ENCODE peak calls at places on chromosomes 5 and 9, in seven cellular contexts. One of them, this sample, is unnamed.

GRCh38 chr5:140042551-140043507 is at the start of gene NRG2:
- DNase-seq in HCT116: peak; percentile 24
- DNase-seq in HepG2: peak; percentile 49
- DNase-seq in endothelial cell of umbilical vein: peak; percentile 65
- DNase-seq in SK-N-SH: peak; percentile 94
- DNase-seq in K562: peak; percentile 56
- DNase-seq in H1: peak; percentile 46
- DNase-seq in this sample: peak; percentile 91

GRCh38 chr5:80961376-80962281 is 1.5 kb downstream of the RASGRF2 start:
- DNase-seq in H1: no peak
- DNase-seq in HepG2: peak; percentile 54
- DNase-seq in endothelial cell of umbilical vein: no peak
- DNase-seq in HCT116: no peak
- DNase-seq in K562: no peak
- DNase-seq in SK-N-SH: no peak
- DNase-seq in this sample: no peak

GRCh38 chr5:52190737-52191136 is 597.0 kb upstream of the ITGA1 start:
- DNase-seq in K562: no peak
- DNase-seq in HCT116: no peak
- DNase-seq in H1: no peak
- DNase-seq in SK-N-SH: no peak
- DNase-seq in endothelial cell of umbilical vein: no peak
- DNase-seq in HepG2: no peak
- DNase-seq in this sample: no peak

GRCh38 chr5:139138790-139139189 is 59.4 kb downstream of the SIL1 start:
- DNase-seq in HepG2: peak; percentile 44
- DNase-seq in K562: no peak
- DNase-seq in H1: no peak
- DNase-seq in HCT116: peak; percentile 45
- DNase-seq in endothelial cell of umbilical vein: peak; percentile 32
- DNase-seq in SK-N-SH: no peak
- DNase-seq in this sample: peak; percentile 23

GRCh38 chr5:107554776-107555424 is 115.8 kb downstream of the EFNA5 start:
- DNase-seq in HCT116: no peak
- DNase-seq in K562: no peak
- DNase-seq in endothelial cell of umbilical vein: no peak
- DNase-seq in SK-N-SH: peak; percentile 27
- DNase-seq in HepG2: no peak
- DNase-seq in H1: no peak
- DNase-seq in this sample: no peak

GRCh38 chr5:82635561-82636288 is 357.6 kb upstream of the RPS23 start:
- DNase-seq in HCT116: peak; percentile 13
- DNase-seq in SK-N-SH: no peak
- DNase-seq in K562: no peak
- DNase-seq in HepG2: peak; percentile 98
- DNase-seq in H1: no peak
- DNase-seq in endothelial cell of umbilical vein: peak; percentile 44
- DNase-seq in this sample: no peak

GRCh38 chr5:67133217-67133616 is 63.4 kb downstream of the CD180 start:
- DNase-seq in HCT116: no peak
- DNase-seq in K562: no peak
- DNase-seq in HepG2: no peak
- DNase-seq in endothelial cell of umbilical vein: no peak
- DNase-seq in SK-N-SH: no peak
- DNase-seq in H1: no peak
- DNase-seq in this sample: no peak

GRCh38 chr9:21559402-21560280 is 77.5 kb upstream of the IFNE start:
- DNase-seq in HCT116: no peak
- DNase-seq in K562: no peak
- DNase-seq in HepG2: no peak
- DNase-seq in endothelial cell of umbilical vein: peak; percentile 68
- DNase-seq in H1: no peak
- DNase-seq in SK-N-SH: peak; percentile 56
- DNase-seq in this sample: peak; percentile 83

GRCh38 chr9:134175808-134176598 is 11.6 kb upstream of the RNU6ATAC start:
- DNase-seq in K562: no peak
- DNase-seq in HepG2: peak; percentile 44
- DNase-seq in SK-N-SH: peak; percentile 76
- DNase-seq in HCT116: no peak
- DNase-seq in H1: no peak
- DNase-seq in endothelial cell of umbilical vein: no peak
- DNase-seq in this sample: no peak

GRCh38 chr5:18761801-18762200 is 1127.5 kb downstream of the TAF11L14 start:
- DNase-seq in H1: no peak
- DNase-seq in HepG2: no peak
- DNase-seq in SK-N-SH: no peak
- DNase-seq in K562: no peak
- DNase-seq in endothelial cell of umbilical vein: no peak
- DNase-seq in HCT116: no peak
- DNase-seq in this sample: no peak

GRCh38 chr5:90056911-90057705 is 352.4 kb downstream of the CETN3 start:
- DNase-seq in H1: peak; percentile 19
- DNase-seq in K562: no peak
- DNase-seq in SK-N-SH: no peak
- DNase-seq in endothelial cell of umbilical vein: no peak
- DNase-seq in HCT116: no peak
- DNase-seq in HepG2: no peak
- DNase-seq in this sample: peak; percentile 60

GRCh38 chr5:36392818-36393217 is 91.1 kb upstream of the RANBP3L start:
- DNase-seq in SK-N-SH: peak; percentile 28
- DNase-seq in H1: no peak
- DNase-seq in HepG2: no peak
- DNase-seq in endothelial cell of umbilical vein: no peak
- DNase-seq in K562: no peak
- DNase-seq in HCT116: no peak
- DNase-seq in this sample: no peak

GRCh38 chr9:10613413-10613812 is 611 bp upstream of the PTPRD start:
- DNase-seq in endothelial cell of umbilical vein: no peak
- DNase-seq in SK-N-SH: peak; percentile 8
- DNase-seq in H1: no peak
- DNase-seq in K562: no peak
- DNase-seq in HCT116: no peak
- DNase-seq in HepG2: no peak
- DNase-seq in this sample: peak; percentile 31

GRCh38 chr5:92500752-92501151 is 1080.3 kb downstream of the NR2F1-AS1 start:
- DNase-seq in SK-N-SH: no peak
- DNase-seq in HCT116: no peak
- DNase-seq in HepG2: no peak
- DNase-seq in endothelial cell of umbilical vein: no peak
- DNase-seq in H1: no peak
- DNase-seq in K562: no peak
- DNase-seq in this sample: no peak

GRCh38 chr9:109466623-109467590 is 31.2 kb downstream of the PTPN3 start:
- DNase-seq in H1: no peak
- DNase-seq in SK-N-SH: no peak
- DNase-seq in K562: no peak
- DNase-seq in HCT116: no peak
- DNase-seq in endothelial cell of umbilical vein: no peak
- DNase-seq in HepG2: no peak
- DNase-seq in this sample: no peak

GRCh38 chr9:110152704-110153374 is 55.1 kb downstream of the C9orf152 start:
- DNase-seq in HepG2: peak; percentile 63
- DNase-seq in endothelial cell of umbilical vein: peak; percentile 84
- DNase-seq in SK-N-SH: peak; percentile 62
- DNase-seq in K562: peak; percentile 17
- DNase-seq in H1: no peak
- DNase-seq in HCT116: peak; percentile 27
- DNase-seq in this sample: peak; percentile 87

GRCh38 chr5:83492331-83492730 is 20.8 kb downstream of the VCAN start:
- DNase-seq in HepG2: peak; percentile 51
- DNase-seq in SK-N-SH: no peak
- DNase-seq in endothelial cell of umbilical vein: no peak
- DNase-seq in K562: no peak
- DNase-seq in HCT116: no peak
- DNase-seq in H1: no peak
- DNase-seq in this sample: no peak

GRCh38 chr5:65243161-65243560 is 238.6 kb downstream of the ADAMTS6 start:
- DNase-seq in endothelial cell of umbilical vein: no peak
- DNase-seq in HCT116: no peak
- DNase-seq in HepG2: peak; percentile 54
- DNase-seq in SK-N-SH: no peak
- DNase-seq in H1: no peak
- DNase-seq in K562: no peak
- DNase-seq in this sample: no peak

GRCh38 chr5:105413406-105413990 is 1850.9 kb upstream of the NUDT12 start:
- DNase-seq in HCT116: no peak
- DNase-seq in K562: no peak
- DNase-seq in SK-N-SH: no peak
- DNase-seq in endothelial cell of umbilical vein: no peak
- DNase-seq in H1: no peak
- DNase-seq in HepG2: no peak
- DNase-seq in this sample: no peak

GRCh38 chr5:44546283-44546682 is 157.1 kb upstream of the FGF10 start:
- DNase-seq in SK-N-SH: no peak
- DNase-seq in K562: no peak
- DNase-seq in HepG2: no peak
- DNase-seq in H1: no peak
- DNase-seq in endothelial cell of umbilical vein: no peak
- DNase-seq in HCT116: no peak
- DNase-seq in this sample: no peak

GRCh38 chr9:385818-386398 is 171.2 kb downstream of the DOCK8 start:
- DNase-seq in HepG2: peak; percentile 44
- DNase-seq in K562: peak; percentile 32
- DNase-seq in SK-N-SH: peak; percentile 34
- DNase-seq in H1: no peak
- DNase-seq in endothelial cell of umbilical vein: peak; percentile 76
- DNase-seq in HCT116: peak; percentile 52
- DNase-seq in this sample: peak; percentile 86

GRCh38 chr9:12680341-12680740 is 12.8 kb upstream of the TYRP1 start:
- DNase-seq in HCT116: no peak
- DNase-seq in H1: no peak
- DNase-seq in SK-N-SH: no peak
- DNase-seq in HepG2: no peak
- DNase-seq in K562: no peak
- DNase-seq in endothelial cell of umbilical vein: peak; percentile 45
- DNase-seq in this sample: peak; percentile 67

GRCh38 chr5:123471385-123471784 is 40.6 kb upstream of the CSNK1G3 start:
- DNase-seq in endothelial cell of umbilical vein: no peak
- DNase-seq in HCT116: no peak
- DNase-seq in SK-N-SH: no peak
- DNase-seq in H1: no peak
- DNase-seq in HepG2: no peak
- DNase-seq in K562: no peak
- DNase-seq in this sample: no peak

GRCh38 chr9:131361202-131361833 is 32.6 kb upstream of the PRRC2B start:
- DNase-seq in HCT116: no peak
- DNase-seq in HepG2: no peak
- DNase-seq in K562: no peak
- DNase-seq in endothelial cell of umbilical vein: peak; percentile 45
- DNase-seq in H1: no peak
- DNase-seq in SK-N-SH: no peak
- DNase-seq in this sample: no peak

GRCh38 chr5:151691706-151692105 is 5.0 kb upstream of the SPARC start:
- DNase-seq in endothelial cell of umbilical vein: no peak
- DNase-seq in H1: no peak
- DNase-seq in K562: no peak
- DNase-seq in SK-N-SH: no peak
- DNase-seq in HepG2: no peak
- DNase-seq in HCT116: no peak
- DNase-seq in this sample: no peak

DNA sequence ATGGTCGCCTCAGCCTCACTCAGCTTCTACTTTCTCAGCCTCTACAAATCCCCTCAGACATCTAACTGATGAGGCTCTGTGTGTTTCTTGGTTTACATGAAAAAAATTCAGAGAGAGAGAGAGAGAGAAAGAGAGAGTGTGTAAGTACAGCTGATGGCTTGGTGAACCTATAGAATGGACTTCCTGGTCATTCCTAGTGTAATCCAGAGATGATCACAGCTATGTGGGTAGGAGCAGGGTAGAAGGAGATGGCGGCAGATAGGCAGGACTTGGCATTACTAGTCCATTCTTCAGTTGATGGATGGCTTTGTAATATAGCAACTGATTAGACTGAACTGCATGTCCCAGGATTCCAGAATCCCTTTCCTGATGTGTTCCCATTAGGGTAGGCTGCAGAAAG is 429.3 kb upstream of the CLINT1 start:
- DNase-seq in endothelial cell of umbilical vein: no peak
- DNase-seq in HCT116: no peak
- DNase-seq in HepG2: no peak
- DNase-seq in SK-N-SH: no peak
- DNase-seq in K562: no peak
- DNase-seq in H1: no peak
- DNase-seq in this sample: no peak
- H2AFZ ChIP-seq in endothelial cell of umbilical vein: no peak overlapping the region
- H2AFZ ChIP-seq in HCT116: no peak overlapping the region
- H2AFZ ChIP-seq in HepG2: no peak overlapping the region
- H2AFZ ChIP-seq in SK-N-SH: no peak overlapping the region
- H2AFZ ChIP-seq in K562: no peak overlapping the region
- H2AFZ ChIP-seq in H1: no peak overlapping the region
- H2AFZ ChIP-seq in this sample: no peak overlapping the region

GRCh38 chr9:33220681-33221567 is 19.0 kb upstream of the SPINK4 start:
- DNase-seq in HCT116: no peak
- DNase-seq in HepG2: no peak
- DNase-seq in H1: no peak
- DNase-seq in endothelial cell of umbilical vein: no peak
- DNase-seq in K562: no peak
- DNase-seq in SK-N-SH: no peak
- DNase-seq in this sample: no peak
- H3K4me3 ChIP-seq in HCT116: no peak overlapping the region
- H3K4me3 ChIP-seq in HepG2: no peak overlapping the region
- H3K4me3 ChIP-seq in H1: no peak overlapping the region
- H3K4me3 ChIP-seq in endothelial cell of umbilical vein: no peak overlapping the region
- H3K4me3 ChIP-seq in K562: no peak overlapping the region
- H3K4me3 ChIP-seq in SK-N-SH: no peak overlapping the region
- H3K4me3 ChIP-seq in this sample: no peak overlapping the region

DNA sequence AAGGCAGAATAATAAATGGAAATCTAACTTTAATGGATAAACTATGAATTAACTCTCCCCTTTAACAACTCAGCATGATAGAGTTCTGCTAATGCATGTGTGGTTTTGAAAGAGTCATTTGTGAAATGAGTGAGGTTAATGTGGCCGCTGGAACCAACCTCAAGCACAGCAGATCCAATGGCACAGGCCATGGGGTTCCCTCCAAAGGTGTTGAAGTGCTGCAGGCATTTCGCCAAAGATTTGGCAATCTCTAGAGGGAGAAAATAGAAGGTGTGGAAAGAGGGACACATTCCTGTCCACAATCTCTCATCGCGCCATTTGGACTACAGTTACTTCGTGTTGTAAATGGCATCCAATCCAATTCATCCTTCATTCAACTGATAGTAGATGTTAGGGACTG is 35.0 kb downstream of the AGXT2 start:
- DNase-seq in endothelial cell of umbilical vein: no peak
- DNase-seq in HepG2: no peak
- DNase-seq in SK-N-SH: no peak
- DNase-seq in K562: no peak
- DNase-seq in HCT116: no peak
- DNase-seq in H1: no peak
- DNase-seq in this sample: no peak
- TF ChIP-seq POLR2AphosphoS5 in endothelial cell of umbilical vein: no peak
- TF ChIP-seq POLR2AphosphoS5 in HepG2: no peak
- TF ChIP-seq POLR2AphosphoS5 in SK-N-SH: no peak
- TF ChIP-seq POLR2AphosphoS5 in K562: no peak
- TF ChIP-seq POLR2AphosphoS5 in HCT116: no peak
- TF ChIP-seq POLR2AphosphoS5 in H1: no peak
- TF ChIP-seq POLR2AphosphoS5 in this sample: no peak

DNA sequence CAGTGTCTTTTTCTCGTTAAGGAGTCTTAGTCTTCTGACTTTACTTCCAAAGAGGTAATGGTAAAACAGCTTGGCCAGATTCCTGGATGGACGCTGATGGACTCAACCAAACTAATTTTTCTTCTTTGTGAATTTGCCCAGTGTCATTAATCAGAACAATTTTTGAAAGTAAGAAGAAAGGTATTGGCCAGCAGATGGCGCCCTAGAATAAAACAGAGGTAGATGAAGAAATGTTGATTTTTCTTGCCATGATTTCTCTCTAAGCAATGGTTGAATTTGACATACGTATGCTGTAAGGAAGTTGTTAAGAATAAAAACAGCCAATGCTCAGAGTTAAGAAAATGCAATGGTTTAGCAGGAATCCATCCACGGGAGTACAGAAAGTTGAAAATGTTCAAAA is 500.0 kb downstream of the DIRAS2 start:
- DNase-seq in HCT116: peak; percentile 21
- DNase-seq in H1: no peak
- DNase-seq in HepG2: peak; percentile 35
- DNase-seq in endothelial cell of umbilical vein: peak; percentile 31
- DNase-seq in SK-N-SH: peak; percentile 24
- DNase-seq in K562: peak; percentile 5
- DNase-seq in this sample: peak; percentile 88
- H2AFZ ChIP-seq in HCT116: peak overlapping the region; percentile 39
- H2AFZ ChIP-seq in H1: peak overlapping the region; percentile 30
- H2AFZ ChIP-seq in HepG2: no peak overlapping the region
- H2AFZ ChIP-seq in endothelial cell of umbilical vein: no peak overlapping the region
- H2AFZ ChIP-seq in SK-N-SH: no peak overlapping the region
- H2AFZ ChIP-seq in K562: no peak overlapping the region
- H2AFZ ChIP-seq in this sample: no peak overlapping the region